ENCODE peak calls at places on chromosomes 11 and 22, in seven cellular contexts. G, S, R, F, I, L and A are unnamed samples.

GRCh38 chr11:17762309-17762974 is 27.9 kb downstream of the KCNC1 start:
- DNase-seq in G (no peak), S (no peak), R (no peak), F (no peak), I (no peak), L (no peak), A (no peak)

GRCh38 chr11:65899356-65900124 is 648 bp downstream of the FOSL1 start:
- DNase-seq in G (peak; percentile 73), S (no peak), R (no peak), F (peak; percentile 78), I (peak; percentile 76), L (peak; percentile 87), A (peak; percentile 64)

GRCh38 chr22:27284314-27284713 is 517.2 kb downstream of the MN1 start:
- DNase-seq in G (no peak), S (no peak), R (no peak), F (no peak), I (no peak), L (no peak), A (no peak)

GRCh38 chr11:62806611-62807121 is 1.4 kb upstream of the NXF1 start:
- DNase-seq in G (no peak), S (no peak), R (no peak), F (no peak), I (peak; percentile 59), L (no peak), A (no peak)

GRCh38 chr11:1448882-1449281 is 37.7 kb downstream of the MOB2 start:
- DNase-seq in G (no peak), S (no peak), R (no peak), F (no peak), I (no peak), L (no peak), A (no peak)

GRCh38 chr11:130118636-130119387 is 40.8 kb upstream of the ST14 start:
- DNase-seq in G (no peak), S (no peak), R (no peak), F (no peak), I (no peak), L (no peak), A (no peak)

GRCh38 chr22:22074634-22075381 is 92.2 kb upstream of the TOP3B start:
- DNase-seq in G (no peak), S (no peak), R (no peak), F (no peak), I (peak; percentile 21), L (peak; percentile 22), A (no peak)

GRCh38 chr22:26905076-26905475 is 247.7 kb downstream of the MIAT start:
- DNase-seq in G (no peak), S (no peak), R (no peak), F (no peak), I (no peak), L (no peak), A (no peak)

GRCh38 chr11:114199051-114199450 is 97.1 kb upstream of the NNMT start:
- DNase-seq in G (no peak), S (no peak), R (no peak), F (no peak), I (no peak), L (no peak), A (no peak)

GRCh38 chr22:40281717-40282116 is 64.6 kb upstream of the ADSL start:
- DNase-seq in G (no peak), S (peak; percentile 82), R (no peak), F (no peak), I (no peak), L (no peak), A (no peak)

GRCh38 chr22:24333301-24333700 is 62.7 kb downstream of the SPECC1L start:
- DNase-seq in G (no peak), S (no peak), R (no peak), F (no peak), I (peak; percentile 12), L (no peak), A (no peak)

GRCh38 chr11:118290923-118291322 is 13.6 kb upstream of the CD3E start:
- DNase-seq in G (peak; percentile 66), S (no peak), R (no peak), F (peak; percentile 21), I (peak; percentile 19), L (no peak), A (no peak)

GRCh38 chr11:76453248-76453647 is 8.4 kb downstream of the EMSY start:
- DNase-seq in G (no peak), S (no peak), R (no peak), F (no peak), I (no peak), L (no peak), A (no peak)

GRCh38 chr11:103338621-103339484 is 229.6 kb downstream of the DYNC2H1 start:
- DNase-seq in G (no peak), S (no peak), R (no peak), F (no peak), I (peak; percentile 46), L (peak; percentile 6), A (no peak)

GRCh38 chr22:23068832-23069385 is 1.4 kb upstream of the GNAZ start:
- DNase-seq in G (peak; percentile 16), S (no peak), R (no peak), F (no peak), I (no peak), L (no peak), A (no peak)

GRCh38 chr11:15830730-15831443 is 525.5 kb downstream of the SOX6 start:
- DNase-seq in G (no peak), S (no peak), R (no peak), F (no peak), I (no peak), L (no peak), A (no peak)

GRCh38 chr22:49418341-49418894 is 409.3 kb downstream of the BRD1 start:
- DNase-seq in G (no peak), S (no peak), R (no peak), F (no peak), I (no peak), L (no peak), A (no peak)

GRCh38 chr11:2517016-2517385 is 72.2 kb downstream of the KCNQ1 start:
- DNase-seq in G (no peak), S (no peak), R (peak; percentile 3), F (no peak), I (no peak), L (no peak), A (no peak)

GRCh38 chr22:44758354-44758969 is 6.1 kb downstream of the ARHGAP8 start:
- DNase-seq in G (no peak), S (no peak), R (no peak), F (no peak), I (peak; percentile 44), L (peak; percentile 57), A (no peak)

GRCh38 chr11:72224587-72225410 is at the start of gene INPPL1:
- DNase-seq in G (peak; percentile 67), S (no peak), R (peak; percentile 29), F (no peak), I (peak; percentile 47), L (no peak), A (no peak)

GRCh38 chr11:96293583-96293982 is 49.4 kb downstream of the MAML2 start:
- DNase-seq in G (no peak), S (no peak), R (no peak), F (no peak), I (peak; percentile 55), L (no peak), A (no peak)

GRCh38 chr11:132051704-132052103 is 681.3 kb downstream of the NTM start:
- DNase-seq in G (no peak), S (no peak), R (no peak), F (no peak), I (no peak), L (no peak), A (no peak)

GRCh38 chr11:79447039-79447438 is 6.2 kb upstream of the TENM4 start:
- DNase-seq in G (no peak), S (no peak), R (no peak), F (no peak), I (no peak), L (no peak), A (no peak)

GRCh38 chr11:44817207-44817944 is 90.6 kb downstream of the TSPAN18 start:
- DNase-seq in G (no peak), S (no peak), R (no peak), F (no peak), I (no peak), L (no peak), A (no peak)

GRCh38 chr11:35347921-35348331 is 71.4 kb downstream of the SLC1A2 start:
- DNase-seq in G (no peak), S (no peak), R (no peak), F (no peak), I (peak; percentile 48), L (no peak), A (peak; percentile 59)

GRCh38 chr22:37072673-37073072 is 21.1 kb downstream of the KCTD17 start:
- DNase-seq in G (no peak), S (no peak), R (no peak), F (no peak), I (no peak), L (no peak), A (no peak)

GRCh38 chr22:49783926-49784629 is 43.6 kb downstream of the BRD1 start:
- DNase-seq in G (no peak), S (no peak), R (no peak), F (no peak), I (no peak), L (no peak), A (no peak)

GRCh38 chr22:23397008-23397617 is 183.0 kb downstream of the IGLL1 start:
- DNase-seq in G (no peak), S (no peak), R (no peak), F (no peak), I (no peak), L (no peak), A (no peak)

GRCh38 chr11:69674267-69674885 is 777 bp downstream of the LTO1 start:
- DNase-seq in G (peak; percentile 28), S (no peak), R (no peak), F (no peak), I (peak; percentile 80), L (no peak), A (peak; percentile 15)

GRCh38 chr11:2109541-2110019 is 29.6 kb downstream of the IGF2 start:
- DNase-seq in G (no peak), S (no peak), R (no peak), F (no peak), I (peak; percentile 10), L (no peak), A (no peak)